ENCODE peak calls at places on chromosomes 3 and 15, in five cellular contexts. D, J, S, I and L are unnamed samples.

GRCh38 chr3:107432013-107432515 is 54.8 kb downstream of the CCDC54 start:
- DNase-seq in D (no peak), J (no peak), S (peak), I (no peak), L (no peak)

GRCh38 chr3:32283304-32283703 is 44.8 kb downstream of the CMTM8 start:
- DNase-seq in J (no peak), S (no peak), I (no peak), D (no peak), L (no peak)

GRCh38 chr3:58102976-58103447 is 94.8 kb downstream of the FLNB start:
- DNase-seq in J (no peak), S (no peak), I (peak), D (no peak), L (no peak)

GRCh38 chr15:69719527-69719926 is 266.9 kb downstream of the RPLP1 start:
- DNase-seq in I (no peak), J (no peak), D (no peak), S (no peak), L (no peak)

GRCh38 chr15:35680951-35681350 is 135.0 kb upstream of the DPH6 start:
- DNase-seq in S (no peak), D (no peak), I (no peak), J (no peak), L (no peak)

GRCh38 chr3:121998588-121999473 is 23.2 kb downstream of the ILDR1 start:
- DNase-seq in D (no peak), J (no peak), S (no peak), I (no peak), L (no peak)

GRCh38 chr3:187954486-187955075 is 199.4 kb upstream of the LPP start:
- DNase-seq in I (no peak), D (no peak), J (no peak), S (no peak), L (no peak)

GRCh38 chr3:102757950-102758349 is 323.1 kb downstream of the ZPLD1 start:
- DNase-seq in S (no peak), D (no peak), I (no peak), J (no peak), L (no peak)

GRCh38 chr3:30342319-30343060 is 263.9 kb upstream of the TGFBR2 start:
- DNase-seq in I (peak), J (no peak), D (no peak), S (no peak), L (no peak)

GRCh38 chr15:40379853-40380252 is 2.7 kb upstream of the KNSTRN start:
- DNase-seq in I (peak), J (no peak), S (no peak), D (no peak), L (no peak)

GRCh38 chr3:79922633-79923032 is 154.8 kb upstream of the ROBO1 start:
- DNase-seq in S (no peak), J (no peak), D (no peak), I (no peak), L (peak)

GRCh38 chr3:197137741-197138140 is 108.1 kb upstream of the MELTF start:
- DNase-seq in S (no peak), D (no peak), I (no peak), J (no peak), L (no peak)

GRCh38 chr3:72160351-72160750 is 375.4 kb upstream of the PROK2 start:
- DNase-seq in D (no peak), J (no peak), I (no peak), S (no peak), L (no peak)

GRCh38 chr15:38991126-38991525 is 426.5 kb upstream of the RASGRP1 start:
- DNase-seq in I (peak), D (no peak), J (no peak), S (peak), L (peak)

GRCh38 chr3:193901007-193901406 is 234.9 kb upstream of the HES1 start:
- DNase-seq in J (no peak), D (no peak), S (no peak), I (no peak), L (no peak)

GRCh38 chr3:65436580-65436979 is 602.1 kb downstream of the MAGI1 start:
- DNase-seq in S (peak), J (no peak), D (no peak), I (peak), L (peak)
- TF ChIP-seq FOXM1 in S (no peak), J (no peak), D (no peak), I (no peak), L (no peak)

GRCh38 chr3:183449391-183449790 is 21.0 kb upstream of the MCF2L2 start:
- DNase-seq in J (peak), I (peak), D (no peak), S (peak), L (peak)
- TF ChIP-seq FOXM1 in J (no peak), I (no peak), D (no peak), S (no peak), L (no peak)

GRCh38 chr3:127174715-127175140 is 18.2 kb upstream of the PRR23E start:
- DNase-seq in S (no peak), I (no peak), J (no peak), D (no peak), L (no peak)

GRCh38 chr3:127177226-127177625 is 15.7 kb upstream of the PRR23E start:
- DNase-seq in J (no peak), D (no peak), I (peak), S (no peak), L (peak)

GRCh38 chr3:127173516-127174166 is 19.3 kb upstream of the PRR23E start:
- DNase-seq in I (no peak), J (no peak), S (no peak), D (no peak), L (peak)

GRCh38 chr3:127174284-127174683 is 18.6 kb upstream of the PRR23E start:
- DNase-seq in I (no peak), S (no peak), J (no peak), D (no peak), L (no peak)

DNA sequence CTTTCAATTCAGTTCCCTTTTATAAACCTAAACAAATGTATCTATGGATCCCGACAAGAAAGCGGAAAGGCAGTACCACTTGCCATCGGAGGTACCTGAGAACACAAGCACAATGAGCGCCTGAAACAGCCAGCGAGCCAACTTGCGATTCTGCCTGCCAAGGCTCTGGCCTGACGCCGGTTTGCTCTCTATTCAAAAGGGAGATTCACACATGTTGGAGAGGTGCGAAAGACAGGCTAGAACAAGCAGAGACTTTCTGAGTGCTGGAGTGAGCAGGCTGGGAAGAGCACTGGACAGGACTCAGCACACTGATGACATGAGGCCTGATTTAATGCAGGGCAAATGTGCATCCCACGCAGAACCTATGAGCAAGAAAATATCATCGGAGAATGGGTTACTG is 17.7 kb upstream of the PRR23E start:
- DNase-seq in S (no peak), D (no peak), I (no peak), J (no peak), L (no peak)
- TF ChIP-seq FOXM1 in S (no peak), D (no peak), I (no peak), J (no peak), L (no peak)

GRCh38 chr3:126998728-126999127 is 15.8 kb downstream of the PLXNA1 start:
- DNase-seq in I (no peak), S (no peak), D (no peak), J (no peak), L (no peak)
- TF ChIP-seq FOXM1 in I (no peak), S (no peak), D (no peak), J (no peak), L (no peak)

GRCh38 chr3:175274474-175275218 is 415.5 kb downstream of the NAALADL2 start:
- DNase-seq in I (no peak), S (no peak), D (no peak), J (no peak), L (no peak)
- TF ChIP-seq FOXM1 in I (no peak), S (no peak), D (no peak), J (no peak), L (no peak)